ENCODE peak calls at places on chromosome 16, in seven cellular contexts. T is K562, X is IMR-90, F is WTC11, W is H1, V is SK-N-SH, I is HepG2. A is an unnamed sample.

GRCh38 chr16:80167657-80168056 is 373.1 kb upstream of the DYNLRB2 start:
- DNase-seq in F (no peak), V (no peak), I (no peak), X (no peak), W (no peak), T (no peak), A (no peak)

GRCh38 chr16:22001591-22001990 is 675 bp upstream of the PDZD9 start:
- DNase-seq in F (no peak), I (no peak), X (peak; percentile 71), W (no peak), T (no peak), V (no peak), A (no peak)

GRCh38 chr16:22198547-22199293 is 7.4 kb upstream of the EEF2K start:
- DNase-seq in T (no peak), V (no peak), X (peak; percentile 9), W (no peak), F (no peak), I (no peak), A (peak; percentile 62)

GRCh38 chr16:67391424-67392300 is 1.6 kb downstream of the TPPP3 start:
- DNase-seq in W (no peak), T (no peak), I (no peak), F (no peak), X (no peak), V (peak; percentile 50), A (no peak)

GRCh38 chr16:54505479-54506247 is 219.1 kb upstream of the IRX3 start:
- DNase-seq in F (no peak), W (no peak), T (no peak), V (no peak), X (no peak), I (no peak), A (no peak)

GRCh38 chr16:61024180-61024900 is 1011.9 kb downstream of the CDH8 start:
- DNase-seq in I (no peak), V (no peak), T (no peak), X (no peak), F (no peak), W (no peak), A (no peak)

GRCh38 chr16:81530296-81530721 is 85.7 kb downstream of the CMIP start:
- DNase-seq in T (no peak), I (no peak), V (no peak), F (no peak), W (no peak), X (no peak), A (no peak)

GRCh38 chr16:29663020-29663828 is at the start of gene SPN:
- DNase-seq in X (no peak), W (no peak), T (peak; percentile 92), V (no peak), I (no peak), F (no peak), A (no peak)

GRCh38 chr16:31113420-31114124 is 3.9 kb upstream of the KAT8 start:
- DNase-seq in W (no peak), I (peak; percentile 57), V (no peak), F (no peak), X (no peak), T (no peak), A (no peak)

GRCh38 chr16:23578096-23578830 is 17.9 kb downstream of the NDUFAB1 start:
- DNase-seq in T (no peak), V (no peak), W (no peak), I (no peak), F (no peak), X (peak; percentile 24), A (no peak)

GRCh38 chr16:76428858-76429257 is 151.7 kb downstream of the CNTNAP4 start:
- DNase-seq in V (no peak), T (no peak), W (no peak), I (peak; percentile 42), F (no peak), X (no peak), A (peak; percentile 30)

GRCh38 chr16:54938351-54939346 is 8.0 kb downstream of the IRX5 start:
- DNase-seq in W (no peak), I (no peak), X (no peak), T (no peak), V (no peak), F (peak; percentile 30), A (no peak)

GRCh38 chr16:70757183-70757582 is 43.8 kb downstream of the VAC14 start:
- DNase-seq in X (no peak), F (no peak), V (no peak), I (no peak), W (no peak), T (no peak), A (no peak)

GRCh38 chr16:81003610-81004460 is 2.9 kb downstream of the CMC2 start:
- DNase-seq in W (no peak), T (no peak), X (peak; percentile 47), I (no peak), F (no peak), V (no peak), A (no peak)

GRCh38 chr16:86298166-86299131 is 211.9 kb upstream of the FOXF1 start:
- DNase-seq in X (peak; percentile 88), T (no peak), F (no peak), V (no peak), I (no peak), W (no peak), A (no peak)

GRCh38 chr16:68445458-68445857 is 2.9 kb downstream of the SMPD3 start:
- DNase-seq in T (peak; percentile 65), I (peak; percentile 67), F (peak; percentile 82), V (peak; percentile 63), X (peak; percentile 5), W (no peak), A (peak; percentile 41)
- TF ChIP-seq USF2 in T (no peak), I (no peak), F (no peak), V (no peak), X (no peak), W (no peak), A (no peak)

GRCh38 chr16:64242510-64242909 is 879.4 kb downstream of the CDH11 start:
- DNase-seq in F (no peak), V (no peak), X (no peak), W (no peak), I (no peak), T (no peak), A (no peak)

GRCh38 chr16:64236351-64236750 is 885.5 kb downstream of the CDH11 start:
- DNase-seq in W (no peak), I (no peak), T (no peak), V (no peak), X (peak; percentile 10), F (no peak), A (no peak)

GRCh38 chr16:64238576-64238975 is 883.3 kb downstream of the CDH11 start:
- DNase-seq in V (no peak), X (peak; percentile 23), I (no peak), T (no peak), W (no peak), F (no peak), A (no peak)

GRCh38 chr16:64240586-64240985 is 881.3 kb downstream of the CDH11 start:
- DNase-seq in X (no peak), W (no peak), V (no peak), F (no peak), T (no peak), I (no peak), A (no peak)
- TF ChIP-seq USF2 in X (no peak), W (no peak), V (no peak), F (no peak), T (no peak), I (no peak), A (no peak)

GRCh38 chr16:65406933-65407332 is 285.1 kb upstream of the CDH11 start:
- DNase-seq in F (no peak), W (no peak), I (no peak), V (no peak), X (no peak), T (no peak), A (no peak)

GRCh38 chr16:65414284-65414984 is 292.6 kb upstream of the CDH11 start:
- DNase-seq in V (peak; percentile 20), W (no peak), T (no peak), F (no peak), X (peak; percentile 87), I (no peak), A (no peak)

GRCh38 chr16:65409505-65409904 is 287.6 kb upstream of the CDH11 start:
- DNase-seq in X (peak; percentile 59), V (no peak), W (no peak), F (no peak), T (no peak), I (no peak), A (no peak)

GRCh38 chr16:65413861-65414260 is 292.0 kb upstream of the CDH11 start:
- DNase-seq in W (no peak), V (no peak), T (no peak), X (peak; percentile 3), F (no peak), I (no peak), A (no peak)

GRCh38 chr16:65410801-65411200 is 288.9 kb upstream of the CDH11 start:
- DNase-seq in I (no peak), W (no peak), V (no peak), F (no peak), X (peak; percentile 81), T (no peak), A (no peak)
- TF ChIP-seq USF2 in I (no peak), W (no peak), V (no peak), F (no peak), X (no peak), T (no peak), A (no peak)

DNA sequence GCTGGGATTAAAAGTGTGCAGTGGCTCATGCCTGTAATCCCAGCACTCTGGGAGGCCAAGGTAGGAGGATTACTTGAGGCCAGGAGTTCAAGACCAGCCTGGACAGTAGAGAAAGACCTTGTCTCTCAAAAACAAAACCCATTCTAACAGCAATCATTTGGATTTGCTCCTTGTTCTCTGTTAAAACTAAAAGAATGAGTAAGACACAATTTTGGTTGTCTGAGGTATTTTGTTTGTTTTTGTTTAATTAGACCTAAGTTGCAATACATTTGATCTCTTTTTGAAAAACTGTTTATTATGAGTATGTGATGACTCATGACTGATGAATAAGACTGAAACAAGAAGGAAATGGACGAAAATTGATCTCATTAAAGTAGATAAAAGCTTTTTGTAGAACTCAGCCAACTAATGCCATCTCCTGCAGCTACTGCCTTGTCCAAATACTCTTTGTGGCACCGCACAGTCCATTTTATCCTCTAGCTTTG is 29.0 kb downstream of the GLG1 start:
- DNase-seq in W (no peak), V (no peak), I (no peak), T (no peak), F (no peak), X (peak; percentile 88), A (no peak)
- TF ChIP-seq USF2 in W (no peak), V (no peak), I (no peak), T (no peak), F (no peak), X (no peak), A (no peak)

GRCh38 chr16:65114527-65114926 is 7.3 kb downstream of the CDH11 start:
- DNase-seq in V (no peak), W (no peak), X (no peak), T (no peak), F (no peak), I (no peak), A (no peak)
- TF ChIP-seq USF2 in V (no peak), W (no peak), X (no peak), T (no peak), F (no peak), I (no peak), A (no peak)

GRCh38 chr16:2199095-2199494 is 2.7 kb upstream of the CASKIN1 start:
- DNase-seq in V (no peak), W (no peak), T (no peak), I (no peak), F (no peak), X (no peak), A (no peak)
- TF ChIP-seq USF2 in V (no peak), W (no peak), T (no peak), I (no peak), F (no peak), X (no peak), A (no peak)

GRCh38 chr16:65782537-65783290 is 583.8 kb upstream of the CDH5 start:
- DNase-seq in F (no peak), I (no peak), X (peak; percentile 55), T (no peak), V (no peak), W (no peak), A (no peak)
- TF ChIP-seq USF2 in F (no peak), I (no peak), X (no peak), T (no peak), V (no peak), W (no peak), A (no peak)